ENCODE peak calls at places on chromosomes 4 and X, in six cellular contexts. One of them, this sample, is unnamed.

GRCh38 chrX:103585421-103586313 is at the start of gene TCEAL4:
- DNase-seq in neuronal stem cell: no peak
- DNase-seq in mesenchymal stem cell: peak
- DNase-seq in H1: no peak
- DNase-seq in mesendoderm: peak
- DNase-seq in H9: peak
- DNase-seq in this sample: no peak

GRCh38 chrX:27599928-27600327 is 9.8 kb downstream of the DCAF8L2 start:
- DNase-seq in neuronal stem cell: no peak
- DNase-seq in mesenchymal stem cell: no peak
- DNase-seq in H1: no peak
- DNase-seq in mesendoderm: no peak
- DNase-seq in H9: no peak
- DNase-seq in this sample: peak

GRCh38 chrX:69203367-69204037 is 38.2 kb upstream of the PJA1 start:
- DNase-seq in neuronal stem cell: no peak
- DNase-seq in mesenchymal stem cell: no peak
- DNase-seq in H1: no peak
- DNase-seq in mesendoderm: peak
- DNase-seq in H9: no peak
- DNase-seq in this sample: no peak

GRCh38 chr4:22573198-22573597 is 57.3 kb upstream of the ADGRA3 start:
- DNase-seq in neuronal stem cell: no peak
- DNase-seq in mesenchymal stem cell: no peak
- DNase-seq in H1: no peak
- DNase-seq in mesendoderm: no peak
- DNase-seq in H9: no peak
- DNase-seq in this sample: no peak

GRCh38 chr4:2049381-2049780 is 9.7 kb upstream of the NAT8L start:
- DNase-seq in neuronal stem cell: no peak
- DNase-seq in mesenchymal stem cell: no peak
- DNase-seq in H1: no peak
- DNase-seq in mesendoderm: no peak
- DNase-seq in H9: no peak
- DNase-seq in this sample: no peak

GRCh38 chr4:114250439-114250891 is 271.0 kb upstream of the ARSJ start:
- DNase-seq in neuronal stem cell: no peak
- DNase-seq in mesenchymal stem cell: peak
- DNase-seq in H1: no peak
- DNase-seq in mesendoderm: no peak
- DNase-seq in H9: no peak
- DNase-seq in this sample: peak

GRCh38 chr4:38964942-38965775 is 67.0 kb downstream of the TMEM156 start:
- DNase-seq in neuronal stem cell: no peak
- DNase-seq in mesenchymal stem cell: no peak
- DNase-seq in H1: no peak
- DNase-seq in mesendoderm: no peak
- DNase-seq in H9: no peak
- DNase-seq in this sample: no peak

GRCh38 chrX:42538405-42538804 is 239.6 kb downstream of the PPP1R2C start:
- DNase-seq in neuronal stem cell: no peak
- DNase-seq in mesenchymal stem cell: no peak
- DNase-seq in H1: no peak
- DNase-seq in mesendoderm: no peak
- DNase-seq in H9: no peak
- DNase-seq in this sample: no peak

GRCh38 chr4:185580699-185581098 is 45.4 kb upstream of the PDLIM3 start:
- DNase-seq in neuronal stem cell: no peak
- DNase-seq in mesenchymal stem cell: no peak
- DNase-seq in H1: no peak
- DNase-seq in mesendoderm: peak
- DNase-seq in H9: no peak
- DNase-seq in this sample: peak

GRCh38 chrX:110759785-110760184 is 35.8 kb downstream of the CHRDL1 start:
- DNase-seq in neuronal stem cell: no peak
- DNase-seq in mesenchymal stem cell: no peak
- DNase-seq in H1: no peak
- DNase-seq in mesendoderm: no peak
- DNase-seq in H9: no peak
- DNase-seq in this sample: peak

GRCh38 chrX:43005561-43005960 is 227.6 kb upstream of the PPP1R2C start:
- DNase-seq in neuronal stem cell: no peak
- DNase-seq in mesenchymal stem cell: no peak
- DNase-seq in H1: no peak
- DNase-seq in mesendoderm: peak
- DNase-seq in H9: peak
- DNase-seq in this sample: no peak

GRCh38 chrX:130184857-130185256 is 13.1 kb downstream of the RAB33A start:
- DNase-seq in neuronal stem cell: no peak
- DNase-seq in mesenchymal stem cell: no peak
- DNase-seq in H1: no peak
- DNase-seq in mesendoderm: no peak
- DNase-seq in H9: no peak
- DNase-seq in this sample: no peak

GRCh38 chrX:51853251-51853650 is 40.2 kb upstream of the MAGED1 start:
- DNase-seq in neuronal stem cell: peak
- DNase-seq in mesenchymal stem cell: no peak
- DNase-seq in H1: no peak
- DNase-seq in mesendoderm: peak
- DNase-seq in H9: no peak
- DNase-seq in this sample: no peak

GRCh38 chr4:3116955-3117354 is 42.5 kb downstream of the HTT start:
- DNase-seq in neuronal stem cell: no peak
- DNase-seq in mesenchymal stem cell: no peak
- DNase-seq in H1: no peak
- DNase-seq in mesendoderm: no peak
- DNase-seq in H9: no peak
- DNase-seq in this sample: no peak

GRCh38 chr4:111641813-111642579 is 503.3 kb upstream of the FAM241A start:
- DNase-seq in neuronal stem cell: peak
- DNase-seq in mesenchymal stem cell: peak
- DNase-seq in H1: peak
- DNase-seq in mesendoderm: peak
- DNase-seq in H9: peak
- DNase-seq in this sample: peak

GRCh38 chr4:66688674-66689073 is 856.6 kb downstream of the CENPC start:
- DNase-seq in neuronal stem cell: no peak
- DNase-seq in mesenchymal stem cell: peak
- DNase-seq in H1: no peak
- DNase-seq in mesendoderm: no peak
- DNase-seq in H9: no peak
- DNase-seq in this sample: peak

GRCh38 chr4:98625399-98625798 is 33.0 kb downstream of the TSPAN5 start:
- DNase-seq in neuronal stem cell: no peak
- DNase-seq in mesenchymal stem cell: no peak
- DNase-seq in H1: no peak
- DNase-seq in mesendoderm: no peak
- DNase-seq in H9: no peak
- DNase-seq in this sample: no peak

GRCh38 chrX:43741843-43742573 is 85.9 kb downstream of the MAOA start:
- DNase-seq in neuronal stem cell: no peak
- DNase-seq in mesenchymal stem cell: peak
- DNase-seq in H1: no peak
- DNase-seq in mesendoderm: no peak
- DNase-seq in H9: no peak
- DNase-seq in this sample: no peak

GRCh38 chr4:128306992-128307581 is 19.5 kb upstream of the PGRMC2 start:
- DNase-seq in neuronal stem cell: no peak
- DNase-seq in mesenchymal stem cell: no peak
- DNase-seq in H1: no peak
- DNase-seq in mesendoderm: peak
- DNase-seq in H9: no peak
- DNase-seq in this sample: no peak

GRCh38 chr4:158671915-158672806 is at the start of gene ETFDH:
- DNase-seq in neuronal stem cell: peak
- DNase-seq in mesenchymal stem cell: peak
- DNase-seq in H1: peak
- DNase-seq in mesendoderm: peak
- DNase-seq in H9: peak
- DNase-seq in this sample: peak

GRCh38 chr4:110484767-110485166 is 8.8 kb downstream of the ENPEP start:
- DNase-seq in neuronal stem cell: no peak
- DNase-seq in mesenchymal stem cell: peak
- DNase-seq in H1: no peak
- DNase-seq in mesendoderm: peak
- DNase-seq in H9: no peak
- DNase-seq in this sample: peak

GRCh38 chrX:101219116-101219839 is at the start of gene DRP2:
- DNase-seq in neuronal stem cell: no peak
- DNase-seq in mesenchymal stem cell: peak
- DNase-seq in H1: no peak
- DNase-seq in mesendoderm: no peak
- DNase-seq in H9: no peak
- DNase-seq in this sample: peak

DNA sequence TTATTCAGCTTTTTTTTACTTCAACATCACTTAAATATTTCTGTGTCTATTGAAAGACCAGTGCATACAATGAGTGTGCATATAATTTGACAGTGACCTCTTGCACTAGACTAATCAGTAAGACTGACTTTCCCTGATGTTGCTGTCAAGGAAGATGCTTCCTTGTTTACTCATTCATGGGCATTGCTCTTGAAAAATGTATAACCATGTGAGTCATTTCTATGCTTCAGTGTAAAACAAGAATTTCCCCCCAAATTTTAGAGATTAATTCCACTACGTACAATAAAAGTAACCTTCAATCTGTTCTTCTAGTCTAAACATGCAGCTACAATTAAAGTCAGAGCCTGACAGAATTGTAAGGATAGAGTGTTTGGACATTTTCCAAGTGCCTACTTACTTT is 935.7 kb downstream of the RAPGEF2 start:
- DNase-seq in neuronal stem cell: no peak
- DNase-seq in mesenchymal stem cell: no peak
- DNase-seq in H1: no peak
- DNase-seq in mesendoderm: no peak
- DNase-seq in H9: no peak
- DNase-seq in this sample: no peak
- H3K23ac ChIP-seq in neuronal stem cell: no peak
- H3K23ac ChIP-seq in mesenchymal stem cell: no peak
- H3K23ac ChIP-seq in H1: no peak
- H3K23ac ChIP-seq in mesendoderm: no peak
- H3K23ac ChIP-seq in H9: no peak
- H3K23ac ChIP-seq in this sample: no peak

GRCh38 chr4:13626492-13627184 is 887 bp downstream of the BOD1L1 start:
- DNase-seq in neuronal stem cell: no peak
- DNase-seq in mesenchymal stem cell: peak
- DNase-seq in H1: no peak
- DNase-seq in mesendoderm: no peak
- DNase-seq in H9: no peak
- DNase-seq in this sample: no peak

GRCh38 chr4:13627606-13628301 is at the start of gene BOD1L1:
- DNase-seq in neuronal stem cell: peak
- DNase-seq in mesenchymal stem cell: peak
- DNase-seq in H1: peak
- DNase-seq in mesendoderm: peak
- DNase-seq in H9: peak
- DNase-seq in this sample: peak

DNA sequence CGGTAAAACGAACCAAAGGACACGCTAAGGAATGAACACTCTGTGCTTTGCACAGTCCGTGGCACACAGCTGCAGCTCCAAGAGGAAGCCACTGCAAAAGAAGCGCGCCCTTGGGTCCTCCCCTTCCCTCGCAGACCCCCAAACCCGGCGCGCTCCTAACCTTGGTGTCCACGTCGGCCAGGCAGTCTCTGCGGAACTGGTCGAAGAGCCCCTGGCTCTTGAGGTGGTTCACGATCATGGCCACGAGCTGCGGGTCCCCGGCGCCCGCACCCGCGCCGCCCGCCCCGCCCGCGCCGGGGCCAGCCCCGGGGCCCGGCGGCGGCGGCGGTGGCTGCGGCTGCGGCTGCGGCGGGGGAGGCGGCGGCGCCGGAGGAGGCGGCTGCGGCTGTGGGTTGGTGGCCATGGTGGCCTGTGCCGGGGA is 330 bp downstream of the BOD1L1 start:
- DNase-seq in neuronal stem cell: peak
- DNase-seq in mesenchymal stem cell: peak
- DNase-seq in H1: no peak
- DNase-seq in mesendoderm: peak
- DNase-seq in H9: peak
- DNase-seq in this sample: no peak
- H3K23ac ChIP-seq in neuronal stem cell: peak
- H3K23ac ChIP-seq in mesenchymal stem cell: no peak
- H3K23ac ChIP-seq in H1: no peak
- H3K23ac ChIP-seq in mesendoderm: no peak
- H3K23ac ChIP-seq in H9: no peak
- H3K23ac ChIP-seq in this sample: peak

DNA sequence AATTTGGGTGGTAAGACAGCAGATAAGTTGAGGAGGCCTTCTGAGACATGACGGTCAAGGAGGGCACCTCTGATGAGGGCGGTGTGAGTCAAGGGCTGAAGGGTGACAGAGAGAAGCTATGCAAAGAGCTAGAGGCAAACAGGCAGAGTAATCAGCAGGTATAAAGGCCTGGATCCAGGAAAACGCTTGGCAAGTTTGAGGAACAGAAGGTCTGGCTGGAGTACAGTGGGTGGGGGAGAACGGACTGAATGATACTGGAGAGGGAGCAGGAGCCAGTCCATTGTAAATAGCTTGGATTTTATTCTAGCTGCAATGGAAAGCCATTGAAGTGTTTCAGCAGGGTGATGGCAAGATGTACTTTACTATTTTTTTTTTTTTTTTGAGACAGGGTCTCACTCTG is 39.3 kb downstream of the RAB33B start:
- DNase-seq in neuronal stem cell: no peak
- DNase-seq in mesenchymal stem cell: no peak
- DNase-seq in H1: no peak
- DNase-seq in mesendoderm: no peak
- DNase-seq in H9: no peak
- DNase-seq in this sample: no peak
- H3K23ac ChIP-seq in neuronal stem cell: no peak
- H3K23ac ChIP-seq in mesenchymal stem cell: no peak
- H3K23ac ChIP-seq in H1: no peak
- H3K23ac ChIP-seq in mesendoderm: no peak
- H3K23ac ChIP-seq in H9: no peak
- H3K23ac ChIP-seq in this sample: no peak

GRCh38 chr4:70442474-70442873 is 29.5 kb upstream of the MUC7 start:
- DNase-seq in neuronal stem cell: no peak
- DNase-seq in mesenchymal stem cell: no peak
- DNase-seq in H1: no peak
- DNase-seq in mesendoderm: no peak
- DNase-seq in H9: no peak
- DNase-seq in this sample: no peak

GRCh38 chr4:70437212-70437611 is 34.8 kb upstream of the MUC7 start:
- DNase-seq in neuronal stem cell: no peak
- DNase-seq in mesenchymal stem cell: no peak
- DNase-seq in H1: no peak
- DNase-seq in mesendoderm: peak
- DNase-seq in H9: peak
- DNase-seq in this sample: no peak
- H3K23ac ChIP-seq in neuronal stem cell: no peak
- H3K23ac ChIP-seq in mesenchymal stem cell: no peak
- H3K23ac ChIP-seq in H1: no peak
- H3K23ac ChIP-seq in mesendoderm: no peak
- H3K23ac ChIP-seq in H9: no peak
- H3K23ac ChIP-seq in this sample: no peak

GRCh38 chr4:56181140-56181950 is 205.9 kb downstream of the AASDH start:
- DNase-seq in neuronal stem cell: no peak
- DNase-seq in mesenchymal stem cell: no peak
- DNase-seq in H1: no peak
- DNase-seq in mesendoderm: peak
- DNase-seq in H9: no peak
- DNase-seq in this sample: no peak
- H3K23ac ChIP-seq in neuronal stem cell: no peak
- H3K23ac ChIP-seq in mesenchymal stem cell: no peak
- H3K23ac ChIP-seq in H1: no peak
- H3K23ac ChIP-seq in mesendoderm: no peak
- H3K23ac ChIP-seq in H9: no peak
- H3K23ac ChIP-seq in this sample: no peak

This sample was measured in IMR-90.